ENCODE peak calls at places on chromosomes 7 and 10, in five cellular contexts. Z is esophagus muscularis mucosa, T is Peyer's patch, H is psoas muscle, Q is IMR-90. X is an unnamed sample. For H3K4me1 and H3K27me3, the result is how much of the 10 kb centered on the place peaks cover.

GRCh38 chr7:86914468-86915054 is 144.9 kb downstream of the ELAPOR2 start:
- DNase-seq in Z (no peak), T (no peak), H (no peak), Q (peak), X (no peak)

GRCh38 chr10:70564901-70565351 is 37.6 kb downstream of the PRF1 start:
- DNase-seq in Z (no peak), T (no peak), H (no peak), Q (no peak), X (no peak)

GRCh38 chr7:73896454-73896853 is 35.5 kb downstream of the TMEM270 start:
- DNase-seq in Z (no peak), T (no peak), H (peak), Q (peak), X (no peak)

GRCh38 chr7:40244226-40244625 is 109.4 kb downstream of the SUGCT start:
- DNase-seq in Z (no peak), T (no peak), H (no peak), Q (no peak), X (no peak)

GRCh38 chr7:31776616-31777015 is 89.6 kb downstream of the PPP1R17 start:
- DNase-seq in Z (no peak), T (no peak), H (no peak), Q (peak), X (no peak)

GRCh38 chr7:72925546-72926120 is 738 bp downstream of the POM121 start:
- DNase-seq in Z (peak), T (no peak), H (no peak), Q (no peak), X (no peak)

GRCh38 chr7:95632609-95633008 is 36.3 kb upstream of the PDK4 start:
- DNase-seq in Z (no peak), T (no peak), H (no peak), Q (peak), X (no peak)

GRCh38 chr7:73426016-73426415 is 7.6 kb upstream of the FZD9 start:
- DNase-seq in Z (no peak), T (no peak), H (no peak), Q (no peak), X (no peak)

GRCh38 chr7:100614308-100614861 is 2.0 kb downstream of the MOSPD3 start:
- DNase-seq in Z (no peak), T (no peak), H (no peak), Q (no peak), X (no peak)

GRCh38 chr7:157797361-157797760 is 460.6 kb downstream of the DNAJB6 start:
- DNase-seq in Z (no peak), T (no peak), H (peak), Q (no peak), X (no peak)

GRCh38 chr7:157007470-157008066 is 2.9 kb downstream of the MNX1 start:
- DNase-seq in Z (no peak), T (no peak), H (no peak), Q (no peak), X (no peak)

GRCh38 chr7:1521454-1521853 is 9.0 kb upstream of the MAFK start:
- DNase-seq in Z (no peak), T (no peak), H (no peak), Q (no peak), X (no peak)

GRCh38 chr10:124997791-124998623 is 56.1 kb downstream of the ZRANB1 start:
- DNase-seq in Z (no peak), T (peak), H (peak), Q (no peak), X (no peak)

GRCh38 chr10:21315321-21316220 is 209.9 kb downstream of the SKIDA1 start:
- DNase-seq in Z (peak), T (no peak), H (peak), Q (peak), X (peak)

GRCh38 chr7:42704710-42705109 is 207.2 kb downstream of the C7orf25 start:
- DNase-seq in Z (no peak), T (no peak), H (no peak), Q (no peak), X (no peak)

GRCh38 chr7:66283003-66283920 is 78.1 kb downstream of the TPST1 start:
- DNase-seq in Z (no peak), T (no peak), H (no peak), Q (peak), X (no peak)

GRCh38 chr7:100894860-100895700 is 608 bp downstream of the ACHE start:
- DNase-seq in Z (no peak), T (peak), H (peak), Q (no peak), X (no peak)

GRCh38 chr10:27506280-27506679 is 2.2 kb downstream of the RAB18 start:
- DNase-seq in Z (no peak), T (no peak), H (no peak), Q (peak), X (no peak)

GRCh38 chr10:17056781-17057191 is 72.8 kb downstream of the CUBN start:
- DNase-seq in Z (no peak), T (no peak), H (no peak), Q (peak), X (no peak)

GRCh38 chr10:124742418-124743187 is 1.6 kb downstream of the FAM53B start:
- DNase-seq in Z (no peak), T (peak), H (peak), Q (no peak), X (no peak)

GRCh38 chr10:13715091-13715490 is 128.3 kb downstream of the PRPF18 start:
- DNase-seq in Z (no peak), T (no peak), H (no peak), Q (no peak), X (no peak)

GRCh38 chr10:124619195-124619594 is 125.0 kb downstream of the FAM53B start:
- DNase-seq in Z (no peak), T (peak), H (no peak), Q (peak), X (no peak)

GRCh38 chr10:81414038-81414437 is 461.0 kb upstream of the NRG3 start:
- DNase-seq in Z (no peak), T (no peak), H (no peak), Q (no peak), X (no peak)

GRCh38 chr10:50740351-50740688 is 584 bp downstream of the ASAH2B start:
- DNase-seq in Z (no peak), T (peak), H (peak), Q (peak), X (no peak)

GRCh38 chr10:117574546-117575146 is 32.1 kb downstream of the EMX2 start:
- DNase-seq in Z (no peak), T (no peak), H (no peak), Q (no peak), X (no peak)

GRCh38 chr10:85036661-85037060 is 708.3 kb downstream of the CCSER2 start:
- DNase-seq in Z (no peak), T (no peak), H (no peak), Q (no peak), X (no peak)

GRCh38 chr10:124870854-124871425 is 69.3 kb downstream of the ABRAXAS2 start:
- DNase-seq in Z (no peak), T (no peak), H (no peak), Q (no peak), X (no peak)

GRCh38 chr10:9051328-9051974 is 997.0 kb downstream of the GATA3 start:
- DNase-seq in Z (no peak), T (no peak), H (no peak), Q (no peak), X (no peak)

GRCh38 chr7:104327963-104328307 is 468 bp upstream of the LHFPL3 start:
- DNase-seq in Z (no peak), T (no peak), H (no peak), Q (no peak), X (no peak)

GRCh38 chr10:102334106-102334505 is 61.4 kb upstream of the NFKB2 start:
- DNase-seq in Z (no peak), T (no peak), H (no peak), Q (peak), X (no peak)

GRCh38 chr7:82109288-82109687 is 334.3 kb downstream of the CACNA2D1 start:
- DNase-seq in Z (no peak), T (no peak), H (no peak), Q (peak), X (no peak)

GRCh38 chr7:137142376-137142775 is 201.2 kb downstream of the PTN start:
- DNase-seq in Z (no peak), T (no peak), H (no peak), Q (peak), X (no peak)

GRCh38 chr7:120805636-120806388 is 52.1 kb downstream of the TSPAN12 start:
- DNase-seq in Z (no peak), T (peak), H (no peak), Q (peak), X (no peak)

GRCh38 chr7:47481656-47482012 is 100.3 kb downstream of the TNS3 start:
- DNase-seq in Z (no peak), T (no peak), H (no peak), Q (no peak), X (no peak)

GRCh38 chr7:47478926-47479791 is 102.8 kb downstream of the TNS3 start:
- DNase-seq in Z (no peak), T (no peak), H (no peak), Q (no peak), X (no peak)

GRCh38 chr7:47482013-47482761 is 99.7 kb downstream of the TNS3 start:
- DNase-seq in Z (no peak), T (peak), H (no peak), Q (peak), X (peak)

GRCh38 chr7:47479821-47480575 is 101.9 kb downstream of the TNS3 start:
- DNase-seq in Z (no peak), T (peak), H (no peak), Q (no peak), X (no peak)

DNA sequence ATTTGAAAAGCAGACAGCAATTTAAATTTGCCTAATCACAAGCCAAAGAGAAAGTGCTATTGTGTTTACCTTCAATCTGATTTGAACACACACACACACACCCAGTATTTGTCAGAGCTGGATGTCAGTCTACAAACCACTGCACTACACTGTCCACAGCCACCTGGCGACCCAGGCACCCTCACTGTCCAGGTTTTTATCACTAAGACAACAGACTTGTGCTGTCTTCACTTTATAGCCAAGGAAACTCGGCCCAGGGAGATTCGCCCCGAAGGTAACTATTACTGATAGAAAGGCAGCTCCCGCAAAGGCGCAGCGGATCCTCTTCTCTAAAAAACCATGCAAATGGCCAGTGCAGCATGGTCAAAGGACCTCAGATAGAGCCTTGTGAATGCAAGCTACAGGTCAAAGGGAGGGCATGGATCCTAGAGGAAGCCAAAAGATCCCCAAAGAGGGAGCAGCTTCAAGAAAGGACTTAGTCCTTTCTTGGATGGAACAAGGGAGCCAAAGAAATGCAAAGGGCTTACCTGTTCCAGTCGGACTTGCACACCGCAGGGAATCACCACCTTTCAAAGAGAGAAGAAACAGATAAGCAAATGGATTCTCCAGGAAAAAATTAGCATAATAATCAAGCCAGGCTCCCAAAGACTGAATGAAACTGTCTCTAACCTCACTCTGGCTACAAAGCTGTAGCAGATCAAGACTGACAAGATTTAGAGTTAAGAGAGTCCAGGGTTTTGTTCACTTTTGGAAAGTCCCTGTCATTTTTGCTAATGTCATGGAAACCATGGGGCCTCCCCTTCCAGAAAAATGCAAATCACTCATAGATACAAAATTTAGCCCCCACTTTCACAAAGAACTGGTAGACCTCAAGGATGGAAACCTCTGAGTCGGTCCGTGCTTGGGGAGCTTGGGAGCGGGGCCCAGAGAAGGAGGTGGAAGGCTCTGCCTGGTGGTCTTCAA is 101.1 kb downstream of the TNS3 start:
- DNase-seq in Z (no peak), T (no peak), H (no peak), Q (no peak), X (no peak)
- H3K4me1 ChIP-seq in Z (half or more), T (under half), H (under half), Q (half or more), X (half or more)

GRCh38 chr7:30683306-30683705 is 1.1 kb upstream of the CRHR2 start:
- DNase-seq in Z (no peak), T (no peak), H (no peak), Q (no peak), X (no peak)

GRCh38 chr7:30683839-30684238 is 1.6 kb upstream of the CRHR2 start:
- DNase-seq in Z (no peak), T (no peak), H (peak), Q (no peak), X (no peak)

GRCh38 chr7:30684351-30684750 is 2.1 kb upstream of the CRHR2 start:
- DNase-seq in Z (no peak), T (no peak), H (no peak), Q (no peak), X (no peak)

GRCh38 chr7:30681262-30682130 is 760 bp downstream of the CRHR2 start:
- DNase-seq in Z (no peak), T (no peak), H (no peak), Q (no peak), X (no peak)

GRCh38 chr7:30682131-30683083 is at the start of gene CRHR2:
- DNase-seq in Z (no peak), T (no peak), H (no peak), Q (no peak), X (no peak)
- TF ChIP-seq CTCF in Z (peak), T (peak), H (peak), Q (no peak), X (peak)

DNA sequence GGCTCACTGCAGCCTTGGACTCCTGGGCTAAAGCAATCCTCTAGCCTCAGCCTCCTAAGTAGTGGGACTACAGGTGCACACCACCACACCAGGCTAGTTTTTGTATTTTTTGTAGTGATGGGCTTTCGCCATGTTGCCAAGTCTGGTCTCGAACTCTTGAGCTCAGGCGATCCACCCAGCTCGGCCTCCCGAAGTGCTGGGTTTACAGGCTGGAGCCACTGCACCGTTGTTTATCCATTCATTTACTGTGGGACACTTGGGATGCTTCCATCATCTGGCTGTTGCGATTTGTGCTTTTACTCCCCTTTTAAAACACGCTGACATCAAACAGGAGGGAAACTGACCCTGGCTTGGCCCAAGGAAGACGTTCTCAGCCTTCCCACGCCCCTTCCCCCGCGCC is 30.5 kb upstream of the SMARCD3 start:
- DNase-seq in Z (no peak), T (no peak), H (peak), Q (no peak), X (no peak)
- H3K27me3 ChIP-seq in Z (under half), T (under half), H (under half), Q (under half), X (under half)

GRCh38 chr10:22649977-22650376 is 64.4 kb downstream of the PIP4K2A start:
- DNase-seq in Z (no peak), T (no peak), H (no peak), Q (no peak), X (no peak)

GRCh38 chr10:22651276-22651980 is 63.0 kb downstream of the PIP4K2A start:
- DNase-seq in Z (no peak), T (peak), H (no peak), Q (no peak), X (no peak)

GRCh38 chr10:22647244-22647643 is 67.1 kb downstream of the PIP4K2A start:
- DNase-seq in Z (no peak), T (no peak), H (no peak), Q (no peak), X (no peak)

GRCh38 chr10:22648547-22648961 is 65.8 kb downstream of the PIP4K2A start:
- DNase-seq in Z (no peak), T (no peak), H (no peak), Q (peak), X (no peak)

GRCh38 chr10:22649390-22649841 is 65.0 kb downstream of the PIP4K2A start:
- DNase-seq in Z (no peak), T (no peak), H (no peak), Q (no peak), X (no peak)
- H3K4me1 ChIP-seq in Z (under half), T (half or more), H (under half), Q (under half), X (under half)

GRCh38 chr10:1109795-1110673 is 53.8 kb downstream of the WDR37 start:
- DNase-seq in Z (no peak), T (peak), H (no peak), Q (peak), X (no peak)
- TF ChIP-seq CTCF in Z (peak), T (peak), H (peak), Q (peak), X (peak)

GRCh38 chr10:132970641-132971438 is 28.5 kb upstream of the CFAP46 start:
- DNase-seq in Z (no peak), T (no peak), H (peak), Q (no peak), X (no peak)

GRCh38 chr10:132973903-132974241 is 31.5 kb upstream of the CFAP46 start:
- DNase-seq in Z (no peak), T (peak), H (no peak), Q (no peak), X (no peak)

GRCh38 chr10:132972149-132972985 is 30.0 kb upstream of the CFAP46 start:
- DNase-seq in Z (no peak), T (no peak), H (peak), Q (no peak), X (no peak)

GRCh38 chr10:132972986-132973902 is 30.9 kb upstream of the CFAP46 start:
- DNase-seq in Z (no peak), T (no peak), H (peak), Q (no peak), X (no peak)

GRCh38 chr10:132971448-132972148 is 29.2 kb upstream of the CFAP46 start:
- DNase-seq in Z (no peak), T (no peak), H (peak), Q (no peak), X (no peak)
- H3K27me3 ChIP-seq in Z (under half), T (under half), H (under half), Q (half or more), X (under half)

DNA sequence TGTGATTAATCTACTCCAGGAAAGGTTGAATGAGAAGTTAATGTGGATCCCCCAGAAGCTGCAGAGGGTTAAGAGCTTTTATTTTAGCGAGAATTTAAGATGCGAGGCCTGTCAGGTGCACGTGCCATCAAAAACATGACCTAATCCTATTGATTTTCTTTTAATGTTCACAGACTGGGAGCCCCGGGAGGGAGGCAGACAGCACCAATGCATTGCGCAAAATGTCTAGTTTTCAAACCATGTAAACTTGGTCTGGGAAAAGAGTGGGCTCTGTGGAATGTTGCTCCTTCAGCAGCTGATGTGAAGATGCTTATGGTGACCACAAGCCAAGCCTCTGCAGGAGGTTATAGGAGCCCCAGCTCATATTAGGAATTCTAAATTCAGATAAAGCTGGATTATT is 172.0 kb upstream of the ITGB1 start:
- DNase-seq in Z (no peak), T (no peak), H (no peak), Q (peak), X (no peak)
- H3K4me1 ChIP-seq in Z (half or more), T (under half), H (under half), Q (under half), X (under half)

GRCh38 chr10:52567247-52567580 is 205.4 kb downstream of the MBL2 start:
- DNase-seq in Z (no peak), T (no peak), H (no peak), Q (no peak), X (no peak)
- TF ChIP-seq CTCF in Z (no peak), T (no peak), H (no peak), Q (no peak), X (no peak)

DNA sequence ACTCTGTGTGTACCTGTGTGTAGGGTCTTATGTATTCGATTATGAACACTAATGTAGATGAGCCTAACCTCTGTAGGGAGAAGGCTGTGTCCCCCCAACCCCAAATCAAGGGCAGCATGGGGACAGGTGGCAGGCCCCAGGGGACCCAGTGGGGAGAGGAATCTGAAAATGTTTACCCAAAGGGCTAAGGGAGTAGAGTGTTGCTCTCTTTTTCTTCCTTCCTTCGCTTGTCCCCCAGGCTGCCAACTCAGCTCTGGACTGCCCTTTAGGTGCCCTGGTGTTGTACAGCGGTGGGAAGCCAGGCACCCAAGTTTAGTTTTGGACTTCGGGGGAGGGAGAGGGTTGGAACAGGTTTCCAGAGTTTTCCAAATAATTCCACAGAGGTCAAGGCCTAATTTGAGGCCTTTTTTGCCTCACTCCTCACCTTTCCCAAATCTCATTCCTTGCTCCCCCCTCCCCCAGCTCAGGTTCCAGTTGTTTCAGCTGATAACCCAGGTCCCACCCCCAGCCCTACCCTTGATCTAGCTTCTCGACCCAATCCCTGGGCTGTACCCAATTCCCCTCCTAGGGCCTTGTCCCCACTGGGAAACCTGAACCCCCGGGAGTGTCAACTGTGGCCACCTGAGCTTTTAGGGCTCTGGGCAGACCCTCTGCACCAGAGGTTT is 9.1 kb upstream of the PAX2 start:
- DNase-seq in Z (no peak), T (no peak), H (no peak), Q (no peak), X (no peak)
- H3K27me3 ChIP-seq in Z (under half), T (half or more), H (half or more), Q (half or more), X (half or more)